ENCODE peak calls at places on chromosomes 7 and 10, in ten cellular contexts. P is mammary epithelial cell, H is left lung, L is stomach, K is neural progenitor cell, C is RWPE2, Q is A549, V is pancreas, X is transverse colon, E is ovary. W is an unnamed sample.
A peak's percentile ranks its signal among the peaks of the same experiment; 100 is the strongest.

GRCh38 chr7:105674200-105675030 is 93.1 kb upstream of the EFCAB10 start:
- DNase-seq in P (no peak), H (no peak), L (no peak), K (no peak), C (no peak), Q (no peak), V (no peak), X (no peak), E (no peak), W (no peak)

GRCh38 chr10:70458329-70459060 is 17.0 kb upstream of the NODAL start:
- DNase-seq in P (peak; percentile 62), H (peak; percentile 64), L (peak; percentile 68), K (peak; percentile 72), C (no peak), Q (no peak), V (peak; percentile 89), X (peak; percentile 67), E (peak; percentile 83), W (peak; percentile 83)

GRCh38 chr10:124298891-124299290 is 119.8 kb downstream of the OAT start:
- DNase-seq in P (no peak), H (peak; percentile 30), L (no peak), K (no peak), C (no peak), Q (no peak), V (no peak), X (no peak), E (no peak), W (no peak)

GRCh38 chr10:29479081-29479917 is 155.5 kb downstream of the SVIL start:
- DNase-seq in P (peak; percentile 96), H (no peak), L (no peak), K (no peak), C (no peak), Q (no peak), V (no peak), X (no peak), E (no peak), W (no peak)

GRCh38 chr10:88693392-88694020 is 12.5 kb upstream of the LIPK start:
- DNase-seq in P (no peak), H (no peak), L (no peak), K (peak; percentile 9), C (no peak), Q (no peak), V (no peak), X (no peak), E (no peak), W (no peak)

GRCh38 chr7:37853468-37853867 is 5.1 kb downstream of the NME8 start:
- DNase-seq in P (no peak), H (no peak), L (no peak), K (no peak), C (no peak), Q (peak; percentile 16), V (no peak), X (no peak), E (no peak), W (peak; percentile 23)

GRCh38 chr7:117008849-117009531 is 55.7 kb downstream of the ST7 start:
- DNase-seq in P (peak; percentile 84), H (no peak), L (no peak), K (no peak), C (no peak), Q (no peak), V (no peak), X (no peak), E (no peak), W (no peak)

GRCh38 chr7:84603545-84603944 is 409.0 kb upstream of the SEMA3A start:
- DNase-seq in P (no peak), H (no peak), L (no peak), K (no peak), C (no peak), Q (no peak), V (no peak), X (no peak), E (no peak), W (no peak)

GRCh38 chr7:33880787-33881186 is 24.6 kb upstream of the BMPER start:
- DNase-seq in P (peak; percentile 89), H (no peak), L (no peak), K (no peak), C (no peak), Q (no peak), V (no peak), X (no peak), E (no peak), W (no peak)

GRCh38 chr7:65925040-65925439 is 52.2 kb downstream of the VKORC1L1 start:
- DNase-seq in P (no peak), H (no peak), L (no peak), K (no peak), C (no peak), Q (no peak), V (no peak), X (no peak), E (no peak), W (no peak)

GRCh38 chr7:83921798-83922607 is 272.6 kb downstream of the SEMA3A start:
- DNase-seq in P (no peak), H (no peak), L (no peak), K (no peak), C (no peak), Q (no peak), V (no peak), X (no peak), E (no peak), W (peak; percentile 92)

GRCh38 chr10:130220251-130221185 is 84.3 kb downstream of the GLRX3 start:
- DNase-seq in P (no peak), H (no peak), L (no peak), K (no peak), C (peak; percentile 27), Q (no peak), V (no peak), X (no peak), E (no peak), W (no peak)

GRCh38 chr7:17097668-17098297 is 200.7 kb upstream of the AHR start:
- DNase-seq in P (no peak), H (no peak), L (no peak), K (no peak), C (no peak), Q (no peak), V (no peak), X (no peak), E (no peak), W (no peak)

GRCh38 chr7:82507976-82508677 is 64.5 kb upstream of the CACNA2D1 start:
- DNase-seq in P (no peak), H (no peak), L (peak; percentile 47), K (no peak), C (no peak), Q (no peak), V (peak; percentile 74), X (peak; percentile 12), E (no peak), W (no peak)

GRCh38 chr10:114629824-114630430 is 28.1 kb downstream of the ABLIM1 start:
- DNase-seq in P (no peak), H (no peak), L (no peak), K (no peak), C (no peak), Q (no peak), V (no peak), X (no peak), E (no peak), W (no peak)

GRCh38 chr10:63275094-63275493 is 142.0 kb downstream of the NRBF2 start:
- DNase-seq in P (no peak), H (no peak), L (no peak), K (no peak), C (no peak), Q (no peak), V (no peak), X (no peak), E (no peak), W (no peak)

GRCh38 chr10:88392222-88392621 is 190.9 kb downstream of the RNLS start:
- DNase-seq in P (peak; percentile 19), H (no peak), L (no peak), K (no peak), C (no peak), Q (no peak), V (no peak), X (no peak), E (no peak), W (no peak)

GRCh38 chr10:49207936-49208482 is 19.8 kb upstream of the TMEM273 start:
- DNase-seq in P (no peak), H (no peak), L (no peak), K (no peak), C (no peak), Q (no peak), V (no peak), X (no peak), E (no peak), W (no peak)

GRCh38 chr10:73823391-73823790 is 12.0 kb upstream of the NDST2 start:
- DNase-seq in P (no peak), H (no peak), L (no peak), K (no peak), C (no peak), Q (no peak), V (no peak), X (no peak), E (no peak), W (no peak)

GRCh38 chr7:128104109-128104742 is 73.0 kb upstream of the LRRC4 start:
- DNase-seq in P (no peak), H (no peak), L (no peak), K (peak; percentile 29), C (no peak), Q (no peak), V (peak; percentile 63), X (no peak), E (peak; percentile 40), W (peak; percentile 74)
- TF ChIP-seq CTCF in P (no peak), H (no peak), L (no peak), K (no peak), C (no peak), Q (no peak), V (no peak), X (no peak), E (no peak), W (no peak)

GRCh38 chr10:24344695-24345473 is 135.9 kb downstream of the KIAA1217 start:
- DNase-seq in P (no peak), H (no peak), L (no peak), K (peak; percentile 34), C (no peak), Q (no peak), V (no peak), X (no peak), E (no peak), W (no peak)
- H3K4me1 ChIP-seq in P (peaks cover 45% of the 10 kb centered on the region), H (peaks cover 5% of the 10 kb centered on the region), L (peaks cover 22% of the 10 kb centered on the region), K (peaks cover 13% of the 10 kb centered on the region), C (peaks cover 53% of the 10 kb centered on the region), Q (no peaks in the 10 kb centered on the region), V (peaks cover 26% of the 10 kb centered on the region), X (no peaks in the 10 kb centered on the region), E (peaks cover 3% of the 10 kb centered on the region), W (no peaks in the 10 kb centered on the region)

DNA sequence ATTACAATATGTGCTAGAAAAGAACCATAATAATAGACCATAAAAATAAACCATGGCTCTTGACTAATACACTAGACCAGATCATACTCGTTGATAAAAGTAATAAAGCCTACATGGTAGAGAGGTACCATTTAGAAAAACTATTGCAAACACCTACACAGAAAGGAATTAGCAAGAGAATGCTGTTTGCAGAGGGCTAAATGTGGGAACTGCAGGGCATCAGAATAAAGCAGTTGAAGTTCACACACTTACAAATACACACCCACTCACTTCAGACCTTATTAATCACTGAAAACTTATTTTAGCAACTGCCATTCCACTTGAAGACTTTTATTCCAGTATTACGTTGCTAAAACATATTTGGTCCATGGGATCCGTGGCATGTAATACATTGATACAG is 72.0 kb downstream of the CREB5 start:
- DNase-seq in P (peak; percentile 51), H (no peak), L (no peak), K (no peak), C (no peak), Q (no peak), V (no peak), X (no peak), E (no peak), W (no peak)
- TF ChIP-seq CTCF in P (no peak), H (no peak), L (no peak), K (no peak), C (no peak), Q (no peak), V (no peak), X (no peak), E (no peak), W (no peak)

GRCh38 chr7:55552320-55553086 is 19.8 kb downstream of the VOPP1 start:
- DNase-seq in P (no peak), H (no peak), L (peak; percentile 62), K (no peak), C (peak; percentile 73), Q (no peak), V (no peak), X (peak; percentile 70), E (no peak), W (peak; percentile 36)
- H3K4me1 ChIP-seq in P (peaks cover 22% of the 10 kb centered on the region), H (peaks cover 46% of the 10 kb centered on the region), L (peaks cover 40% of the 10 kb centered on the region), K (peaks cover 16% of the 10 kb centered on the region), C (peaks cover 38% of the 10 kb centered on the region), Q (peaks cover 38% of the 10 kb centered on the region), V (peaks cover 5% of the 10 kb centered on the region), X (peaks cover 41% of the 10 kb centered on the region), E (peaks cover 2% of the 10 kb centered on the region), W (peaks cover 25% of the 10 kb centered on the region)